ENCODE peak calls at places on chromosomes 6 and 20, in five cellular contexts. D is K562, I is SK-N-SH, C is GM12878, F is HepG2. G is an unnamed sample.

GRCh38 chr6:1321715-1322114 is 9.8 kb downstream of the FOXQ1 start:
- DNase-seq in D (no peak), I (no peak), C (no peak), F (no peak), G (peak)

GRCh38 chr6:56551409-56552120 is 91.1 kb downstream of the DST start:
- DNase-seq in D (no peak), I (peak), C (no peak), F (peak), G (no peak)

GRCh38 chr6:34743625-34744293 is 13.5 kb upstream of the SNRPC start:
- DNase-seq in D (no peak), I (no peak), C (no peak), F (no peak), G (no peak)

GRCh38 chr20:24729896-24730605 is 219.0 kb upstream of the CST7 start:
- DNase-seq in D (no peak), I (no peak), C (no peak), F (no peak), G (no peak)

GRCh38 chr6:43895656-43896055 is 125.6 kb downstream of the VEGFA start:
- DNase-seq in D (no peak), I (no peak), C (no peak), F (no peak), G (no peak)

GRCh38 chr6:40545954-40546353 is 41.2 kb downstream of the LRFN2 start:
- DNase-seq in D (no peak), I (no peak), C (no peak), F (no peak), G (no peak)

GRCh38 chr6:125906158-125906998 is 50.2 kb upstream of the HINT3 start:
- DNase-seq in D (peak), I (peak), C (no peak), F (peak), G (peak)

GRCh38 chr20:32116079-32116521 is 6.6 kb downstream of the TM9SF4 start:
- DNase-seq in D (no peak), I (no peak), C (no peak), F (no peak), G (peak)

GRCh38 chr6:83381949-83382348 is 48.9 kb downstream of the ME1 start:
- DNase-seq in D (no peak), I (no peak), C (no peak), F (no peak), G (no peak)

GRCh38 chr6:34243131-34243771 is 5.6 kb downstream of the SMIM29 start:
- DNase-seq in D (no peak), I (no peak), C (no peak), F (no peak), G (peak)

GRCh38 chr20:8790442-8791074 is 278.3 kb upstream of the PLCB4 start:
- DNase-seq in D (peak), I (peak), C (no peak), F (peak), G (peak)

GRCh38 chr6:40912158-40912946 is 126.7 kb downstream of the UNC5CL start:
- DNase-seq in D (peak), I (peak), C (peak), F (peak), G (no peak)

GRCh38 chr6:8879334-8879733 is 444.0 kb upstream of the SLC35B3 start:
- DNase-seq in D (no peak), I (no peak), C (no peak), F (no peak), G (no peak)

GRCh38 chr20:54197621-54198604 is 10.0 kb upstream of the PFDN4 start:
- DNase-seq in D (no peak), I (no peak), C (peak), F (peak), G (peak)

GRCh38 chr20:3454821-3455220 is 16.0 kb upstream of the ATRN start:
- DNase-seq in D (no peak), I (no peak), C (no peak), F (no peak), G (no peak)

DNA sequence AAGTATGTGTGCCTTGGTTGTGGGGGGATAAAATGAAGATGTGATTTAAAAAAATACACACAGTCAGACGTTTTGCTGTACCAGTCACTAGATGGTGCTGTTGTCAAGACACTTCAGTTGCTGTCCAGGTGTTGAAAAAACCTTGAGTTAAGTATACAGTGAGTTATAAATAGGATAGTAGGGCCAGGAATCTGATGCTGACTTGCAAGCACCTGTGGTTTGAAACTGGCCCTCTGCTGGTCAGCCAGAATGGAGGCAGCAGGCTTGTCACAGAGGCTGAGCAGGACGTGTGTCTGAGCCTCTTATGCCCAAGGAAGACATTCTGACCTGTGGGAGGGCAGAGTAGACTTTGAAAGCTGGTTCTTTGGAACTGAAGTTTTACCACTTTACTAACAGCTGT is 27.8 kb downstream of the RNF8 start:
- DNase-seq in D (peak), I (peak), C (peak), F (peak), G (peak)
- TF ChIP-seq MXI1 in D (no peak), I (no peak), C (no peak), F (no peak), G (no peak)

GRCh38 chr6:10531513-10531912 is 10.4 kb downstream of the GCNT2 start:
- DNase-seq in D (no peak), I (no peak), C (no peak), F (no peak), G (no peak)
- TF ChIP-seq MXI1 in D (no peak), I (no peak), C (no peak), F (peak), G (no peak)

GRCh38 chr20:62986257-62986807 is 20.4 kb downstream of the BHLHE23 start:
- DNase-seq in D (no peak), I (no peak), C (no peak), F (no peak), G (no peak)
- TF ChIP-seq MXI1 in D (no peak), I (no peak), C (no peak), F (no peak), G (no peak)

GRCh38 chr20:4999788-5000187 is 1.5 kb downstream of the SLC23A2 start:
- DNase-seq in D (no peak), I (no peak), C (no peak), F (no peak), G (no peak)
- TF ChIP-seq MXI1 in D (no peak), I (no peak), C (no peak), F (no peak), G (no peak)

GRCh38 chr6:99711925-99712324 is 105.3 kb downstream of the PRDM13 start:
- DNase-seq in D (no peak), I (no peak), C (no peak), F (no peak), G (no peak)

GRCh38 chr6:99712560-99712959 is 105.9 kb downstream of the PRDM13 start:
- DNase-seq in D (no peak), I (no peak), C (no peak), F (no peak), G (no peak)

GRCh38 chr6:99709062-99709461 is 102.4 kb downstream of the PRDM13 start:
- DNase-seq in D (no peak), I (no peak), C (no peak), F (no peak), G (no peak)

DNA sequence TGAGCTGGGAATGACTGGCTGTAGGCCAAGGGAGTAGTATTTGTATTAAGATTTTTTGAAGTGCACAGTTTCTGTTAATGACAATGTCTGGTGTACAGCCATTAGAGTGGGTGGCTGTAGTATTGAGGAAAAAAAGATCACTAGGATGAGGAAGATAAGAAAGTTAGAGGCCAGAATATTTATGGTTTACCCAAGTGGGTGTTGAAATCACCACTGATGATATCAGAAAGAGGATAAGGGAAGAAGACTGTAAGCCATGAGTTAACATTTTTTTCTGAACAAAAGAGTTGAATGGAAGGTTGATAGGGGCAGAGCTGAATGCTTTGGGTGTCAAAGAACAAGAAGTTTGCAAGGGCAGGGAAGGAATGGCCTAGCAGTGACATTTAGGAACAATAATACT is 104.7 kb downstream of the PRDM13 start:
- DNase-seq in D (no peak), I (no peak), C (no peak), F (no peak), G (no peak)
- TF ChIP-seq MXI1 in D (no peak), I (no peak), C (no peak), F (no peak), G (no peak)

G was measured in IMR-90.